ENCODE peak calls at places on chromosomes 16 and 17, in eight cellular contexts. One of them, this sample, is unnamed.

GRCh38 chr16:79269211-79269863 is 331.2 kb downstream of the MAF start:
- DNase-seq in ACHN: no peak
- DNase-seq in A549: no peak
- DNase-seq in AG09309: no peak
- DNase-seq in upper lobe of right lung: no peak
- DNase-seq in KBM-7: no peak
- DNase-seq in endothelial cell: no peak
- DNase-seq in stimulated activated CD4-positive, alpha-beta T cell treated with anti-CD3 and anti-CD28 coated beads, Interleukin-1b, Interleukin-23, amount 100 ng/mL, for 4 hours: peak; percentile 35
- DNase-seq in this sample: no peak

GRCh38 chr17:64081802-64082799 is 47.8 kb downstream of the ERN1 start:
- DNase-seq in stimulated activated CD4-positive, alpha-beta T cell treated with anti-CD3 and anti-CD28 coated beads, Interleukin-1b, Interleukin-23, amount 100 ng/mL, for 4 hours: no peak
- DNase-seq in upper lobe of right lung: no peak
- DNase-seq in A549: peak; percentile 79
- DNase-seq in ACHN: peak; percentile 45
- DNase-seq in AG09309: peak; percentile 80
- DNase-seq in endothelial cell: peak; percentile 11
- DNase-seq in KBM-7: peak; percentile 47
- DNase-seq in this sample: no peak

GRCh38 chr16:85781685-85782370 is 17.5 kb downstream of the EMC8 start:
- DNase-seq in endothelial cell: no peak
- DNase-seq in stimulated activated CD4-positive, alpha-beta T cell treated with anti-CD3 and anti-CD28 coated beads, Interleukin-1b, Interleukin-23, amount 100 ng/mL, for 4 hours: no peak
- DNase-seq in ACHN: no peak
- DNase-seq in KBM-7: no peak
- DNase-seq in A549: no peak
- DNase-seq in AG09309: no peak
- DNase-seq in upper lobe of right lung: peak; percentile 79
- DNase-seq in this sample: peak; percentile 16

GRCh38 chr16:83005653-83006160 is 378.9 kb downstream of the CDH13 start:
- DNase-seq in endothelial cell: no peak
- DNase-seq in stimulated activated CD4-positive, alpha-beta T cell treated with anti-CD3 and anti-CD28 coated beads, Interleukin-1b, Interleukin-23, amount 100 ng/mL, for 4 hours: no peak
- DNase-seq in AG09309: no peak
- DNase-seq in ACHN: no peak
- DNase-seq in KBM-7: no peak
- DNase-seq in A549: no peak
- DNase-seq in upper lobe of right lung: no peak
- DNase-seq in this sample: no peak

GRCh38 chr17:55726440-55726839 is 3.8 kb upstream of the TMEM100 start:
- DNase-seq in ACHN: peak; percentile 28
- DNase-seq in stimulated activated CD4-positive, alpha-beta T cell treated with anti-CD3 and anti-CD28 coated beads, Interleukin-1b, Interleukin-23, amount 100 ng/mL, for 4 hours: no peak
- DNase-seq in AG09309: peak; percentile 94
- DNase-seq in upper lobe of right lung: no peak
- DNase-seq in endothelial cell: no peak
- DNase-seq in A549: peak; percentile 10
- DNase-seq in KBM-7: no peak
- DNase-seq in this sample: peak; percentile 27

GRCh38 chr16:89805136-89805905 is 11.1 kb downstream of the FANCA start:
- DNase-seq in ACHN: no peak
- DNase-seq in upper lobe of right lung: no peak
- DNase-seq in A549: no peak
- DNase-seq in stimulated activated CD4-positive, alpha-beta T cell treated with anti-CD3 and anti-CD28 coated beads, Interleukin-1b, Interleukin-23, amount 100 ng/mL, for 4 hours: no peak
- DNase-seq in endothelial cell: no peak
- DNase-seq in AG09309: peak; percentile 18
- DNase-seq in KBM-7: no peak
- DNase-seq in this sample: no peak

GRCh38 chr17:79006001-79006400 is 3.6 kb downstream of the CANT1 start:
- DNase-seq in stimulated activated CD4-positive, alpha-beta T cell treated with anti-CD3 and anti-CD28 coated beads, Interleukin-1b, Interleukin-23, amount 100 ng/mL, for 4 hours: no peak
- DNase-seq in ACHN: no peak
- DNase-seq in endothelial cell: no peak
- DNase-seq in KBM-7: no peak
- DNase-seq in A549: no peak
- DNase-seq in upper lobe of right lung: peak; percentile 65
- DNase-seq in AG09309: no peak
- DNase-seq in this sample: no peak

GRCh38 chr17:70622382-70623260 is 453.3 kb downstream of the KCNJ2 start:
- DNase-seq in KBM-7: peak; percentile 42
- DNase-seq in upper lobe of right lung: peak; percentile 62
- DNase-seq in AG09309: no peak
- DNase-seq in A549: peak; percentile 25
- DNase-seq in ACHN: peak; percentile 56
- DNase-seq in endothelial cell: peak; percentile 74
- DNase-seq in stimulated activated CD4-positive, alpha-beta T cell treated with anti-CD3 and anti-CD28 coated beads, Interleukin-1b, Interleukin-23, amount 100 ng/mL, for 4 hours: no peak
- DNase-seq in this sample: peak; percentile 34

GRCh38 chr16:27228036-27228435 is 24.7 kb downstream of the KDM8 start:
- DNase-seq in endothelial cell: no peak
- DNase-seq in upper lobe of right lung: no peak
- DNase-seq in AG09309: no peak
- DNase-seq in A549: no peak
- DNase-seq in ACHN: no peak
- DNase-seq in stimulated activated CD4-positive, alpha-beta T cell treated with anti-CD3 and anti-CD28 coated beads, Interleukin-1b, Interleukin-23, amount 100 ng/mL, for 4 hours: no peak
- DNase-seq in KBM-7: no peak
- DNase-seq in this sample: no peak

GRCh38 chr16:23699100-23699499 is 13.9 kb downstream of the ERN2 start:
- DNase-seq in ACHN: no peak
- DNase-seq in A549: no peak
- DNase-seq in KBM-7: peak; percentile 31
- DNase-seq in endothelial cell: no peak
- DNase-seq in stimulated activated CD4-positive, alpha-beta T cell treated with anti-CD3 and anti-CD28 coated beads, Interleukin-1b, Interleukin-23, amount 100 ng/mL, for 4 hours: no peak
- DNase-seq in AG09309: no peak
- DNase-seq in upper lobe of right lung: no peak
- DNase-seq in this sample: no peak

GRCh38 chr17:45640141-45640850 is 143.8 kb upstream of the CRHR1 start:
- DNase-seq in ACHN: peak; percentile 77
- DNase-seq in KBM-7: peak; percentile 79
- DNase-seq in A549: peak; percentile 81
- DNase-seq in upper lobe of right lung: peak; percentile 77
- DNase-seq in AG09309: peak; percentile 23
- DNase-seq in stimulated activated CD4-positive, alpha-beta T cell treated with anti-CD3 and anti-CD28 coated beads, Interleukin-1b, Interleukin-23, amount 100 ng/mL, for 4 hours: peak; percentile 60
- DNase-seq in endothelial cell: peak; percentile 87
- DNase-seq in this sample: no peak

GRCh38 chr17:1201132-1201702 is 21.4 kb upstream of the ABR start:
- DNase-seq in A549: no peak
- DNase-seq in upper lobe of right lung: no peak
- DNase-seq in endothelial cell: no peak
- DNase-seq in KBM-7: no peak
- DNase-seq in ACHN: no peak
- DNase-seq in stimulated activated CD4-positive, alpha-beta T cell treated with anti-CD3 and anti-CD28 coated beads, Interleukin-1b, Interleukin-23, amount 100 ng/mL, for 4 hours: no peak
- DNase-seq in AG09309: no peak
- DNase-seq in this sample: no peak

GRCh38 chr16:50774960-50775359 is 33.1 kb downstream of the CYLD start:
- DNase-seq in upper lobe of right lung: no peak
- DNase-seq in KBM-7: no peak
- DNase-seq in A549: no peak
- DNase-seq in endothelial cell: no peak
- DNase-seq in AG09309: no peak
- DNase-seq in stimulated activated CD4-positive, alpha-beta T cell treated with anti-CD3 and anti-CD28 coated beads, Interleukin-1b, Interleukin-23, amount 100 ng/mL, for 4 hours: no peak
- DNase-seq in ACHN: no peak
- DNase-seq in this sample: no peak